ENCODE peak calls at places on chromosomes 1 and 21, in nine cellular contexts. S, V, Y, X, N, C, Q, O and H are unnamed samples.

GRCh38 chr1:93616996-93617669 is 64.5 kb downstream of the BCAR3 start:
- DNase-seq in Y (no peak), Q (peak), S (peak), N (no peak), C (peak), O (no peak), V (no peak), X (no peak), H (peak)

GRCh38 chr1:108816049-108816882 is 40.6 kb downstream of the AKNAD1 start:
- DNase-seq in V (no peak), N (no peak), S (peak), Y (peak), O (no peak), X (peak), C (peak), Q (peak), H (peak)

GRCh38 chr1:64484651-64485050 is 14.7 kb downstream of the CACHD1 start:
- DNase-seq in O (no peak), Y (peak), Q (no peak), C (peak), X (no peak), N (no peak), V (no peak), S (no peak), H (no peak)

GRCh38 chr1:6365047-6365446 is 28.5 kb downstream of the ACOT7 start:
- DNase-seq in V (no peak), O (no peak), C (no peak), S (no peak), N (no peak), Q (no peak), Y (no peak), X (no peak), H (no peak)

GRCh38 chr1:152871731-152872126 is 6.4 kb upstream of the SMCP start:
- DNase-seq in S (no peak), X (no peak), N (no peak), O (no peak), Q (no peak), V (no peak), C (no peak), Y (no peak), H (no peak)

GRCh38 chr1:24121406-24121805 is 9.5 kb upstream of the MYOM3 start:
- DNase-seq in O (no peak), C (no peak), V (no peak), X (no peak), S (no peak), Y (no peak), Q (no peak), N (no peak), H (no peak)

GRCh38 chr1:81201779-81202178 is 599.0 kb upstream of the ADGRL2 start:
- DNase-seq in X (no peak), O (no peak), S (no peak), Y (no peak), C (no peak), N (no peak), V (no peak), Q (no peak), H (no peak)

GRCh38 chr1:110945626-110946025 is 18.1 kb downstream of the LRIF1 start:
- DNase-seq in X (no peak), Y (no peak), S (no peak), C (no peak), O (no peak), N (no peak), Q (no peak), V (no peak), H (no peak)

GRCh38 chr1:36751525-36751924 is 268.8 kb upstream of the CSF3R start:
- DNase-seq in X (no peak), S (no peak), C (no peak), Y (peak), O (no peak), V (no peak), Q (no peak), N (no peak), H (no peak)

GRCh38 chr1:85198864-85199263 is 2.0 kb downstream of the SYDE2 start:
- DNase-seq in V (no peak), N (no peak), Q (no peak), X (no peak), S (no peak), C (peak), Y (no peak), O (no peak), H (no peak)

GRCh38 chr1:112638109-112638426 is 18.4 kb downstream of the CAPZA1 start:
- DNase-seq in O (no peak), Q (no peak), N (no peak), Y (no peak), X (no peak), C (no peak), S (no peak), V (no peak), H (no peak)

GRCh38 chr1:12657060-12657866 is 13.4 kb downstream of the AADACL4 start:
- DNase-seq in V (no peak), Y (no peak), S (no peak), Q (no peak), N (no peak), C (no peak), O (no peak), X (peak), H (no peak)

GRCh38 chr1:74830736-74831135 is 97.8 kb downstream of the TYW3 start:
- DNase-seq in S (no peak), X (no peak), C (no peak), V (no peak), N (no peak), Y (no peak), O (no peak), Q (no peak), H (no peak)

DNA sequence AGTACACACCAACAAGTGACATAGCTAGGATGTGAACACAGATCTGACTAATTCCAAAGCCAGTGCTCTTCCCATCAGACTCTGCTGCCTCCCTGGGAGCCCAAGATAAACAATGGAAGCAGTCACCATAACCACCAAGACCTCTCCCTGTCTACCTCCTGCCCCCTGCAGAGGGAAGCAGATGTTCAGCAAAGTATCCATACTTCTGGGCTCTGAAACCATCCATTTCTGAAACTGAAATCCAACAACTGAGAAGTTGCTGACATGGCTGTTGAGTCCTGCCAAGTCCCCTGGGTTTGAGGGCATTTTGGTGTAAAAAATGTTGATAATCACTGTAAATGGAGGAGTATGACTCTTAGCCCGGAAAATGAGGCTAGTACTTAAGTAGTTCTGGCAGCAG is 102.1 kb downstream of the TYW3 start:
- DNase-seq in Q (no peak), X (no peak), Y (no peak), C (no peak), O (no peak), N (no peak), S (no peak), V (no peak), H (no peak)
- TF ChIP-seq POLR2AphosphoS5 in Q (no peak), X (no peak), Y (no peak), C (no peak), O (no peak), N (no peak), S (no peak), V (no peak), H (no peak)

DNA sequence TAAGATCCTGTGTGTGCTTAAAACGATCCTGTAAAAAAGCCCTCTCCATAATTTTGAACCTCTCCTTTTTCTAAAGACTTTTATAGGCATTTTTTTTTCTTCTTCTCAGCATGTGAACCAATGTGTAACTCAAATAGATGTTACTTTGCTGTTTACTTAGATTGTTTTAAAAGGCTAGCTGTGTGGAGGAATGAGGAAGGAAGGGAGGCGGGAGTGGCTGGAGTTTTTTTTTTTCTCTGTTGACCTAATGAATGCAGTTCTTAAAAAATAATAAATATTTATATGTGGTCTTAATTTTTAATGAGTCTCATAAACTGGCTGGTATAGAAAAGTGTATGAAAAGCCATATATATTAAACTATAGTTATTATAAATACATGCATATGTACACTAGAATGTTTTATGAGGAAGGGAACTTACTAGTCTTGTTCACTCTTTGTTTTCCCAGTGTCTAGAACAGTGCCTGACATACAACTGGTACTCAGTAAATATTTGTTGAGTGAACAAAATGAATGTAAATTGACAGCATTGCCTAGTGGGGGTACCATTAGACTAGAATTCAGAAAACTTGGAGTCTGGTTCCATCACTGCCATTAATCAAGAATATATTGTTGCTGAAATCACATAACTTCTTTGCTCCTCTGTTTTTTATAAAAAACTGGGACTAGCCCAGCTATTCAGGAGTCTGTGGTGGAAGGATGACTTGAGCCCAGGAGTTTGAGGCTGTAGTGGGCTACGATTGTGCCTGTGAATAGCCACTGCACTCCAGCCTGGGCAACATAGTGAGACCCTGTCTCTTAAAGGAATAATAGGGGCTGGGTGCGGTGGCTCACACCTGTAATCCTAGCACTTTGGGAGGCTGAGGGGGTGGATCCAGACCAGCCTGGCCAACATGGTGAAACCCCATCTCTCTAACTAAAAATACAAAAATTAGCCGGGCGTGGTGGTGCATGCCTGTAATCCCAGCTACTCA is 51.0 kb downstream of the NFIA start:
- DNase-seq in N (no peak), S (no peak), Y (no peak), X (no peak), O (no peak), V (no peak), Q (no peak), C (no peak), H (no peak)
- TF ChIP-seq POLR2AphosphoS5 in N (no peak), S (no peak), Y (no peak), X (no peak), O (no peak), V (no peak), Q (no peak), C (no peak), H (no peak)

DNA sequence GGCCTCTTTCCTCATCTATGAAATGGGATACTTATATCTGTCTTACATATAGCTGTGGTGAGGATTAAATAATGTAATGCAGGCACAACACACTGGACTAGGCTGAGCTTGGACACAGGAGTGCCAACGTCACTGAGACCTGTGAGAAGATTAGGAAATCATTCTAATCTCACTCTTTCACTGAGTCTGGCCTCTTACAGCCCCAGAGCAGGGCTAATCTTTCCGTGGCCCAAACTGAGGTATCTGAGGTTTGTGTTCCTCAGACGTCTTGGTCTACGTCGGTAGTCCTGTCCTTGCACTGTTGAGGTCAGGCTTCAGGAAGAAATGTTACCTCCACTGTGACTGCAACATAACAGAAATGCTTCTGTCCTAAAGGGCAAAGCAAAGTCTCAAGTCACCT is 22.6 kb upstream of the A3GALT2 start:
- DNase-seq in O (no peak), Q (no peak), N (no peak), Y (no peak), V (no peak), C (no peak), S (no peak), X (no peak), H (no peak)
- TF ChIP-seq POLR2AphosphoS5 in O (no peak), Q (no peak), N (no peak), Y (no peak), V (no peak), C (no peak), S (no peak), X (no peak), H (no peak)

GRCh38 chr1:30879126-30879786 is 29.3 kb downstream of the SDC3 start:
- DNase-seq in C (peak), X (no peak), N (no peak), Q (no peak), O (no peak), V (no peak), S (peak), Y (no peak), H (no peak)

GRCh38 chr1:30880631-30881155 is 27.9 kb downstream of the SDC3 start:
- DNase-seq in S (no peak), O (no peak), C (no peak), V (no peak), N (no peak), Q (no peak), X (no peak), Y (no peak), H (no peak)

GRCh38 chr1:30878559-30878958 is 30.0 kb downstream of the SDC3 start:
- DNase-seq in Y (no peak), N (no peak), V (no peak), X (no peak), C (no peak), S (no peak), Q (no peak), O (no peak), H (no peak)

GRCh38 chr1:30881266-30882181 is 27.0 kb downstream of the SDC3 start:
- DNase-seq in Y (no peak), X (no peak), O (peak), N (no peak), Q (no peak), C (no peak), V (no peak), S (no peak), H (no peak)

GRCh38 chr1:30879940-30880339 is 28.6 kb downstream of the SDC3 start:
- DNase-seq in N (no peak), X (no peak), C (no peak), O (no peak), Y (no peak), S (no peak), Q (peak), V (no peak), H (no peak)
- TF ChIP-seq POLR2AphosphoS5 in N (no peak), X (no peak), C (no peak), O (no peak), Y (no peak), S (no peak), Q (no peak), V (no peak), H (no peak)

GRCh38 chr1:42927274-42927841 is 31.3 kb downstream of the SLC2A1 start:
- DNase-seq in X (no peak), Y (no peak), N (no peak), S (no peak), O (no peak), V (no peak), Q (no peak), C (no peak), H (no peak)
- TF ChIP-seq POLR2AphosphoS5 in X (no peak), Y (no peak), N (no peak), S (no peak), O (no peak), V (peak), Q (no peak), C (no peak), H (no peak)

GRCh38 chr1:184075040-184076029 is 23.8 kb downstream of the TSEN15 start:
- DNase-seq in Y (no peak), N (peak), Q (peak), S (no peak), X (peak), V (peak), C (peak), O (no peak), H (no peak)
- TF ChIP-seq POLR2AphosphoS5 in Y (no peak), N (no peak), Q (no peak), S (peak), X (no peak), V (no peak), C (no peak), O (no peak), H (no peak)

DNA sequence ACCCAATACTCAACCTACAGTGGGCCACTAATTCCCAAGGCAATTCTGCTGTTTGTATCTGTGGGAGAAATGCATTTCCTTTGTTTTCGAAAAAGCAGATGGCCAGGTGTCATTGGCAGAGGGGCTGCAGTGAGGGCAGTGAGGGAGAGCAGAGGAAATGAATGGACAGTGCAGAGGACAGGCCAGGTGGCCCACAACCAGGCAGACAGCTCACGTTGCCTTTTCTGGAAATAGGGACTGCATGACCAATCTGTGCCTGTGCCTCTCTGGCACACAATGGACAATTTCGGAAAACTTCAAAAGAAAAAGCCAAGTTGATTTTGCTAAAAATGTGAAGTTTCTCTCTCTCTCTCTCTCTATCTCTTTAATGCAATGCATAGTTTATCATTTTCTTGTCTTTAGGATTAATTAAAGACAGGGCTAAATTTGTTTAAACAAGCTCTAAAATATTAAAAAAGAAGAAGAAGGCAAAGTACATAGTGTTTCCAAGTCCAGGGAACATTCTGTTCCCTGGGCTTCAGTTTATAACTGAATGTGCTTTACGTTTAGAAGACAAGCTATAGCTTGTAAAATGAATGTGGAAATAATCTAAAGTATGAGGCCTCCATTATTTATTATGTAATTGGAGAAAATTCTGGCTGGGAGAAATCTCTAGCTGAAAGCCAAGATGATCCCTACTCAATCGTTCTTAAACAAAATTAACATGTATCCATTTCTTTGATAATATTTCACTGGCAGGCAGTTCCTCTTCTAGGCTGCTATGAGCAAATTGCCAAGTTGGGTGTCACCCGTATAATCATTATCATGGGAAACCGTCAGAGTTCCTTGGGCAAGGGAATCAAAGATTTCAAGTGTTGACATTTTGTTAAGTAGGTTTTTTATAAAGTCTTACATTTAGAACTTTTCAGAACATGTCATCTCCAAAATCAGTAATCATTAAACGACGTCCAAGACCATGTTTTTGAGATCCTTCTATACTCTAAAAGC is 52.3 kb upstream of the ETS2 start:
- DNase-seq in Y (no peak), Q (no peak), C (no peak), S (no peak), N (no peak), V (no peak), O (no peak), X (no peak), H (no peak)
- TF ChIP-seq POLR2AphosphoS5 in Y (no peak), Q (no peak), C (no peak), S (peak), N (no peak), V (no peak), O (no peak), X (no peak), H (no peak)

GRCh38 chr1:201941420-201942128 is 4.8 kb downstream of the LMOD1 start:
- DNase-seq in X (peak), N (no peak), C (no peak), Y (no peak), V (no peak), Q (no peak), O (no peak), S (no peak), H (no peak)
- TF ChIP-seq POLR2AphosphoS5 in X (no peak), N (no peak), C (no peak), Y (no peak), V (no peak), Q (no peak), O (no peak), S (no peak), H (no peak)

GRCh38 chr1:8902765-8903164 is 24.3 kb upstream of the ENO1 start:
- DNase-seq in Y (no peak), Q (no peak), C (no peak), O (no peak), S (no peak), X (no peak), V (no peak), N (no peak), H (no peak)

GRCh38 chr1:8908388-8909151 is 30.1 kb upstream of the ENO1 start:
- DNase-seq in O (no peak), C (no peak), Q (no peak), X (no peak), V (no peak), Y (no peak), N (peak), S (no peak), H (no peak)

GRCh38 chr1:8903410-8903809 is 24.9 kb upstream of the ENO1 start:
- DNase-seq in Y (no peak), V (no peak), N (peak), S (no peak), X (no peak), Q (no peak), C (no peak), O (no peak), H (no peak)

GRCh38 chr1:8903908-8904650 is 25.6 kb upstream of the ENO1 start:
- DNase-seq in V (no peak), Y (peak), S (peak), N (no peak), Q (peak), O (no peak), C (peak), X (no peak), H (peak)

GRCh38 chr1:8905582-8906191 is 27.2 kb upstream of the ENO1 start:
- DNase-seq in X (no peak), Y (no peak), O (no peak), C (peak), V (no peak), N (no peak), S (no peak), Q (no peak), H (no peak)
- TF ChIP-seq POLR2AphosphoS5 in X (no peak), Y (no peak), O (no peak), C (no peak), V (no peak), N (no peak), S (no peak), Q (no peak), H (no peak)